ENCODE peak calls at places on chromosomes 5 and 9, in five cellular contexts. L is tibial artery, Y is hepatocyte, T is coronary artery, P is sigmoid colon. A is an unnamed sample.

GRCh38 chr5:59810041-59810440 is 83.5 kb downstream of the PDE4D start:
- DNase-seq in L (peak), Y (peak), T (no peak), P (peak), A (peak)

GRCh38 chr9:132018957-132019405 is 60.7 kb downstream of the MED27 start:
- DNase-seq in L (no peak), Y (no peak), T (no peak), P (no peak), A (no peak)

GRCh38 chr5:79297661-79298060 is 61.7 kb downstream of the JMY start:
- DNase-seq in L (no peak), Y (no peak), T (no peak), P (no peak), A (no peak)

GRCh38 chr9:107951511-107951910 is 461.9 kb upstream of the KLF4 start:
- DNase-seq in L (no peak), Y (no peak), T (no peak), P (no peak), A (no peak)

GRCh38 chr9:136664000-136664798 is 1.5 kb downstream of the EGFL7 start:
- DNase-seq in L (no peak), Y (no peak), T (no peak), P (no peak), A (no peak)

GRCh38 chr9:101791938-101792337 is 53.5 kb upstream of the GRIN3A start:
- DNase-seq in L (no peak), Y (peak), T (no peak), P (no peak), A (no peak)

GRCh38 chr5:32961066-32961429 is 249.9 kb downstream of the NPR3 start:
- DNase-seq in L (no peak), Y (no peak), T (no peak), P (no peak), A (no peak)

GRCh38 chr5:178467261-178468195 is 122.7 kb downstream of the COL23A1 start:
- DNase-seq in L (peak), Y (peak), T (no peak), P (peak), A (no peak)

GRCh38 chr5:170121321-170121720 is 15.6 kb downstream of the FOXI1 start:
- DNase-seq in L (no peak), Y (no peak), T (no peak), P (no peak), A (no peak)

GRCh38 chr5:14447958-14448881 is 133.4 kb upstream of the OTULINL start:
- DNase-seq in L (no peak), Y (no peak), T (no peak), P (no peak), A (peak)

GRCh38 chr5:66209350-66209749 is 65.2 kb downstream of the SREK1 start:
- DNase-seq in L (no peak), Y (no peak), T (no peak), P (no peak), A (no peak)

GRCh38 chr9:80775515-80775914 is 913.8 kb downstream of the TLE1 start:
- DNase-seq in L (no peak), Y (no peak), T (no peak), P (no peak), A (no peak)

GRCh38 chr5:129459485-129460120 is 495 bp upstream of the ADAMTS19 start:
- DNase-seq in L (no peak), Y (peak), T (no peak), P (no peak), A (peak)

GRCh38 chr5:60332244-60333018 is 367.5 kb downstream of the DEPDC1B start:
- DNase-seq in L (no peak), Y (no peak), T (no peak), P (no peak), A (peak)

GRCh38 chr5:102654559-102655354 is 100.3 kb upstream of the PAM start:
- DNase-seq in L (no peak), Y (no peak), T (no peak), P (no peak), A (no peak)

GRCh38 chr5:120692346-120692745 is 228.2 kb downstream of the PRR16 start:
- DNase-seq in L (no peak), Y (no peak), T (no peak), P (no peak), A (no peak)

GRCh38 chr5:181217111-181217804 is 5.8 kb upstream of the TRIM41 start:
- DNase-seq in L (peak), Y (peak), T (no peak), P (peak), A (no peak)

GRCh38 chr9:112554516-112554915 is 67.9 kb downstream of the KIAA1958 start:
- DNase-seq in L (no peak), Y (no peak), T (no peak), P (no peak), A (no peak)

GRCh38 chr9:89218040-89218928 is 39.7 kb upstream of the SHC3 start:
- DNase-seq in L (no peak), Y (no peak), T (no peak), P (no peak), A (no peak)

GRCh38 chr5:1442222-1443144 is 2.8 kb downstream of the SLC6A3 start:
- DNase-seq in L (peak), Y (no peak), T (peak), P (no peak), A (no peak)

GRCh38 chr5:31972558-31972957 is 201.6 kb downstream of the GOLPH3 start:
- DNase-seq in L (no peak), Y (no peak), T (no peak), P (no peak), A (no peak)

GRCh38 chr9:120531683-120532300 is 48.2 kb downstream of the CDK5RAP2 start:
- DNase-seq in L (no peak), Y (peak), T (no peak), P (no peak), A (peak)

GRCh38 chr5:63401434-63402046 is 560.7 kb downstream of the HTR1A start:
- DNase-seq in L (no peak), Y (peak), T (no peak), P (no peak), A (peak)

GRCh38 chr9:108743901-108744371 is 111.8 kb downstream of the ACTL7B start:
- DNase-seq in L (no peak), Y (peak), T (no peak), P (no peak), A (no peak)

GRCh38 chr5:12683249-12683648 is 779.0 kb upstream of the CTNND2 start:
- DNase-seq in L (no peak), Y (no peak), T (no peak), P (no peak), A (no peak)

GRCh38 chr5:174571662-174572397 is 152.6 kb upstream of the MSX2 start:
- DNase-seq in L (peak), Y (peak), T (peak), P (peak), A (no peak)

GRCh38 chr5:54470677-54471076 is 15.2 kb downstream of the HSPB3 start:
- DNase-seq in L (no peak), Y (no peak), T (no peak), P (no peak), A (no peak)

GRCh38 chr5:135478938-135479337 is 26.8 kb upstream of the TIFAB start:
- DNase-seq in L (peak), Y (no peak), T (no peak), P (no peak), A (no peak)

GRCh38 chr5:160161626-160162025 is 42.4 kb upstream of the PWWP2A start:
- DNase-seq in L (no peak), Y (no peak), T (no peak), P (no peak), A (no peak)

GRCh38 chr9:35111006-35111933 is 4.4 kb downstream of the ATOSB start:
- DNase-seq in L (peak), Y (peak), T (peak), P (peak), A (peak)

GRCh38 chr5:5380298-5380697 is 42.2 kb upstream of the ICE1 start:
- DNase-seq in L (no peak), Y (no peak), T (no peak), P (no peak), A (no peak)

GRCh38 chr5:150632305-150633160 is 7.9 kb upstream of the SYNPO start:
- DNase-seq in L (no peak), Y (no peak), T (no peak), P (no peak), A (no peak)

GRCh38 chr9:70479880-70480291 is 65.4 kb upstream of the KLF9 start:
- DNase-seq in L (peak), Y (peak), T (no peak), P (peak), A (no peak)

GRCh38 chr5:72597456-72597948 is 90.3 kb upstream of the ZNF366 start:
- DNase-seq in L (no peak), Y (peak), T (no peak), P (no peak), A (no peak)

GRCh38 chr5:95842955-95843544 is 20.5 kb upstream of the GLRX start:
- DNase-seq in L (peak), Y (peak), T (no peak), P (peak), A (peak)

GRCh38 chr5:126492939-126493338 is 69.7 kb downstream of the GRAMD2B start:
- DNase-seq in L (no peak), Y (peak), T (no peak), P (no peak), A (no peak)
- TF ChIP-seq CTCF in L (peak), Y (peak), T (no peak), P (peak), A (peak)

GRCh38 chr5:132677191-132677590 is 3.4 kb downstream of the IL4 start:
- DNase-seq in L (peak), Y (peak), T (peak), P (no peak), A (no peak)
- TF ChIP-seq CTCF in L (peak), Y (peak), T (no peak), P (no peak), A (no peak)

DNA sequence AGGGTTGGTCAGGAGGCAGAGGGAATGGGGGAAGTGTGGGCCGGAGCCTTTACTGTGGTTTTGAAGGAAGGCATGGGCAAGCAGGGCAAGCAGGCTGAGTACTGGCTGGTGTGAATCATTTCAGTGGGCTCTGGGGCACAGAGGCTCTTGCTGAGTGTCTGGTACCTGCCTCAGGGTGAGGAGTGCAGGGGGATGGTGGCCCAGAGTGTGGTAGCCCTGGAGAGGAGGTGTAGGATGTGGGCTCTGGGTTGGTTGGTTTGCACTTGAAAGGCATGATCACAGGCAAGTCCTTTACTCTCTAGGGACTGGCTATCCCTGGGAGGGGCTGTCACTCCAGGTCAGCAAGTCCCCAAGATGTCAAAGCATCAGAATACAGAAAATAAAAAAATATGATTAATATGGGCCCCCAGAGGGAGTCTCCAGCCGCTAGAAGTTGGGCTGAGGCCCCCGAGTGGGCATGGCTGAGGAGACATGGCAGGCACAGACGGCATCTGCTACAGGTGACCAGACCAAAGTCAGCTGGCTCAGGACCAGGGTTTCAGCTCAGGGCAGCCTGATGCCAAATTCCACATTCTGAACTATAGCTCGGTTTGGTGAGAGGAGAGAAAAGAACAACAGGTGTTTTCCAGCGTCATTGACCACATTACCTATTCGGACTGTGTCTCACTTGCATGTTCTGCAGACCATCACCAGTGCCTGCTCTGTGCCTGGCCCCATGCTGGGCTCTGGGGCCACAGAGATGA is 9.6 kb upstream of the SUSD3 start:
- DNase-seq in L (no peak), Y (no peak), T (no peak), P (no peak), A (no peak)
- TF ChIP-seq CTCF in L (no peak), Y (no peak), T (no peak), P (no peak), A (no peak)

DNA sequence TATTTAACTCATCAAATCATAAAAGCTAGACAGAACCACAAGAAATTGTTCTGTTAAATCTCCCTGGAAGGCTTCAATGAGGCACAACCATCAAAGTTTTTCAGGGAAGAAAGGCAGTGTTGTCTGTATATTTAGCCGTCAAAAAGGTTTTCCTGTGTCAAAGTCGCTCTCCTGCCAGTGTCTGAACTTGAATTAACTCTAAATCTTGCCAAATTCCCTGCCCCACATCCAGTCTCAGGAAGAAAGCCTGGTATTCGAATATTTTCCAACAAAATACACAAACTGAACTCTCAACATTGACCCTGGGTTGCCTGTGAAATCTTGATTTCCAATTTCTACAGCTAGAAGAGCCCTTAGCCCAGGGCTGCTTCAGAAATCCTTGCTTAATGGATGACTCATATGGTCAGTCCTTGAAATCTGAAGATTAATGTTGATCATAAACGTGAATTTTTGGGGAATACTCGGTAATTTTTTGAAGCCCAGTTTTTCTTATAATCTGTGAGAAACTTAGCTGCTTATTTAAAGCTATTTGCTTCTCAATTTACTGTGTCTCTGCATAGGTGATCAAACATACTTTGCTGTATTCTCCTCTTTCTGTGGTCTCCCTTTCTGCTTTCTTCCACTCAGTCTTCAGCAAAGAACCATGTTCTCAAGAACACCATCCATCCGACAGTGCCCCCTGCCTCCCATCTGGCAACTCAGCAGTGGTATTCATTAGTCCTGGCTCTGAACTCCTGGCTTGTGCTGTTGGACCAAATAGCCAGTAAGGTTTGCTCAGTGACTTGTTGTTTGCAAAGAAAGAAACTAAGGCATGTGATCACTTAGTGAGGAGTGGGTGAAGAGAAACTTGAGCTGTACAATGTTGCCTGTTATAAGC is 58.9 kb downstream of the NREP start:
- DNase-seq in L (no peak), Y (peak), T (no peak), P (no peak), A (no peak)
- TF ChIP-seq CTCF in L (no peak), Y (peak), T (no peak), P (no peak), A (no peak)

DNA sequence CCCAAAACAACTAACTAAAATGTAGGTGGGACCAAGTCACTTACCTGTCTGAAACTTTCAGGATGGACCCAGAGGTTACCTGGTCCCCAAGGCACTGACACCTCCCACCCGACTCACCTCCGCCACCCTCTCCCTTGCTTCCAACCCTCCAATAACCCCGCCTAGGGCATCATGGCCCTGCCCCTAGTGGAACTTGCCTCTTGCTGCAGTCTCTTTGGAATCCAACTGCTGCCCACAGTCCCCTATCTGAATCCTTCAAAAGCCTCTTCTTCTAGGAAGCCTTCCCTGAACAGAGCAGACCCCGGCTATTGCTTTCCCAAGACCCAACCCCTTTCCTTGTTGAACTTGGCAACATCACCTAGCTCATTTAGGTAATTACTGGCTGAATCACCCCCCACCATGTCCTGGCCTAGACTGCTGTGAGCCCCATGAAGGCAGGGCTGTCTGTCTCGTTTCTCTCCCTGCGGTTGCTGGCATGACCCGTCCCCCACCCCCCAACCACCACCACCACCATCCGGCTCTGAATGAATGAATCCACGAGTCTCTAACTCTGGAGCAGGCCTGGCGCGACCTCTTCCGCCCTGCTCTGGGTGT is 9.4 kb downstream of the CRB2 start:
- DNase-seq in L (no peak), Y (no peak), T (no peak), P (no peak), A (no peak)
- TF ChIP-seq CTCF in L (no peak), Y (peak), T (no peak), P (no peak), A (peak)